ENCODE peak calls at places on chromosomes 16 and 17, in ten cellular contexts. J is mammary epithelial cell; G is neural progenitor cell; V is uterus; D is neural crest cell; A is AG04449; S is AG09309; K is progenitor cell of endocrine pancreas; H is colonic mucosa; O is activated CD8-positive, alpha-beta T cell treated with anti-CD3 and anti-CD28 coated beads for 36 hours. E is an unnamed sample.

GRCh38 chr16:69711115-69711740 is 15.1 kb downstream of the NQO1 start:
- DNase-seq in D (no peak), S (peak), G (no peak), J (peak), A (no peak), O (peak), H (peak), V (peak), K (no peak), E (no peak)

GRCh38 chr16:9258423-9259051 is 167.1 kb downstream of the HAPSTR1 start:
- DNase-seq in H (peak), S (no peak), V (no peak), K (peak), J (peak), D (peak), O (peak), A (no peak), G (peak), E (no peak)

GRCh38 chr17:8877984-8878383 is 10.5 kb upstream of the PIK3R6 start:
- DNase-seq in H (no peak), J (no peak), K (no peak), D (no peak), V (no peak), O (no peak), G (no peak), S (no peak), A (no peak), E (no peak)

GRCh38 chr17:4162775-4163498 is 19.9 kb downstream of the CYB5D2 start:
- DNase-seq in S (no peak), O (no peak), G (no peak), J (no peak), K (no peak), H (no peak), A (no peak), D (no peak), V (no peak), E (no peak)

GRCh38 chr16:57679768-57680167 is 11.7 kb downstream of the ADGRG3 start:
- DNase-seq in S (no peak), A (no peak), D (no peak), H (no peak), G (no peak), V (no peak), J (no peak), O (no peak), K (no peak), E (no peak)

GRCh38 chr17:71392715-71393567 is 727.9 kb upstream of the SOX9 start:
- DNase-seq in O (no peak), S (no peak), V (no peak), H (no peak), D (no peak), J (peak), A (peak), G (no peak), K (no peak), E (no peak)

GRCh38 chr16:85296859-85297698 is 184.8 kb upstream of the CIBAR2 start:
- DNase-seq in A (no peak), J (no peak), K (peak), O (peak), G (peak), V (no peak), D (peak), S (no peak), H (peak), E (no peak)

GRCh38 chr17:30334421-30334820 is 564 bp upstream of the TMIGD1 start:
- DNase-seq in A (no peak), J (no peak), G (no peak), O (no peak), H (no peak), V (no peak), D (no peak), S (no peak), K (no peak), E (no peak)

GRCh38 chr17:58181796-58182195 is 10.7 kb upstream of the EPX start:
- DNase-seq in O (no peak), V (no peak), H (no peak), G (no peak), A (no peak), J (no peak), K (no peak), D (no peak), S (no peak), E (no peak)

GRCh38 chr17:31593806-31594205 is 202.3 kb downstream of the RAB11FIP4 start:
- DNase-seq in H (no peak), D (no peak), V (no peak), G (no peak), J (peak), A (peak), O (no peak), K (no peak), S (no peak), E (no peak)

GRCh38 chr16:23254338-23254737 is 47.8 kb upstream of the SCNN1B start:
- DNase-seq in S (peak), G (peak), H (no peak), D (no peak), A (peak), V (no peak), K (no peak), O (peak), J (peak), E (no peak)

GRCh38 chr17:40322417-40323315 is 13.7 kb downstream of the RARA start:
- DNase-seq in S (no peak), K (no peak), A (no peak), O (peak), D (no peak), H (peak), V (peak), J (peak), G (no peak), E (peak)

GRCh38 chr16:52066951-52067350 is 480.0 kb downstream of the TOX3 start:
- DNase-seq in H (no peak), K (no peak), O (no peak), S (no peak), V (no peak), A (no peak), G (no peak), D (no peak), J (no peak), E (no peak)

GRCh38 chr16:57394444-57394843 is 10.1 kb upstream of the CCL17 start:
- DNase-seq in H (peak), O (no peak), D (no peak), V (no peak), J (peak), A (no peak), G (no peak), S (no peak), K (no peak), E (no peak)

GRCh38 chr17:41103896-41104295 is 1.3 kb upstream of the KRTAP4-9 start:
- DNase-seq in G (no peak), O (no peak), H (no peak), K (no peak), V (no peak), A (no peak), D (no peak), J (no peak), S (no peak), E (no peak)

GRCh38 chr16:66996324-66996982 is 8.1 kb downstream of the CES4A start:
- DNase-seq in D (no peak), S (peak), K (no peak), A (peak), H (no peak), O (no peak), V (peak), G (no peak), J (peak), E (no peak)

GRCh38 chr17:77857306-77857555 is 101.3 kb upstream of the TNRC6C start:
- DNase-seq in O (no peak), J (no peak), A (no peak), S (no peak), D (no peak), H (no peak), G (no peak), K (no peak), V (no peak), E (no peak)

GRCh38 chr17:34706029-34706428 is 126.6 kb downstream of the TMEM132E start:
- DNase-seq in D (peak), O (peak), A (no peak), J (no peak), S (no peak), V (no peak), H (no peak), K (peak), G (peak), E (no peak)

GRCh38 chr17:59369026-59369724 is 37.7 kb downstream of the YPEL2 start:
- DNase-seq in G (no peak), D (no peak), A (no peak), S (no peak), K (no peak), H (no peak), V (no peak), J (no peak), O (no peak), E (no peak)
- TF ChIP-seq CTCF in G (no peak), D (no peak), A (no peak), S (no peak), K (no peak), H (no peak), V (no peak), J (no peak), O (no peak), E (no peak)

GRCh38 chr17:80246266-80246681 is 14.4 kb upstream of the RNF213 start:
- DNase-seq in K (no peak), S (no peak), A (no peak), D (no peak), J (no peak), H (no peak), V (no peak), G (no peak), O (no peak), E (no peak)
- TF ChIP-seq CTCF in K (no peak), S (no peak), A (no peak), D (no peak), J (no peak), H (no peak), V (no peak), G (no peak), O (no peak), E (no peak)

DNA sequence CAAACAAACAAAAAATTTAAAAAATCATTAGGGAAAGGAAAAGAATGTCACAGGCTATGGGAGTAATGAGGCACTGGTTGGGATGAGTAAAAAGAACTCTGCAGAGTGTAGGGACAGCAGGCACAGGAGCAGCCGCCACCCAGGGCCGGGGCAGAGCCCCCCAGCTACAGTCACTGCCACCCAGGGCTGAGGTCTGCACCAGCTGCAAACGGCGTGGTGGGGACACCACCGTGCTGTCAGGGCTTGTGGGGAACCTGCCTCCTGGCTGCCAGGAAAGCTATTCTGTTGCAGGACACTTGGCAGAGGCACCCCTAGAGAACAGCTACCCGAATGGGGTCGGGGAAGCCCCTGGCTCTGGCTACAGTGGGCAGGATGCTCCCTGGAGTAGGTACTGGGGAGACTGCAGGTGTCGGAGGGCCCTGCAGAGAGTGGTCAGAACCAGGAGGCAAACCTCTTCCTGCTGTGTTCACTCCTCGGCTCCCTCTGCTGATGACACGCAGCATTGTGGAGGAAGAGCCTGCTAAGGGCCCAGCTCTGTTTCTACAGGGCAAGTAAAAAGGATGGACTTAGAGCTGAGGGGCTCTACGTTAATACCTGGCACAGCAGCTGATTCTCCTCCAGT is 32.3 kb upstream of the CAPN15 start:
- DNase-seq in S (no peak), O (peak), D (no peak), K (no peak), G (peak), V (no peak), J (peak), H (no peak), A (no peak), E (peak)
- TF ChIP-seq CTCF in S (peak), O (no peak), D (peak), K (peak), G (peak), V (no peak), J (peak), H (peak), A (peak), E (peak)

GRCh38 chr17:49901460-49902331 is 53.8 kb upstream of the TAC4 start:
- DNase-seq in D (no peak), G (peak), K (peak), V (no peak), H (no peak), S (no peak), A (no peak), O (no peak), J (no peak), E (no peak)

GRCh38 chr17:49899588-49899987 is 51.7 kb upstream of the TAC4 start:
- DNase-seq in D (no peak), V (no peak), A (no peak), H (no peak), G (no peak), J (no peak), K (no peak), S (no peak), O (no peak), E (no peak)

GRCh38 chr17:49896222-49896621 is 48.4 kb upstream of the TAC4 start:
- DNase-seq in O (no peak), G (no peak), H (no peak), J (no peak), K (no peak), A (no peak), V (no peak), S (no peak), D (no peak), E (no peak)

GRCh38 chr17:49896860-49897259 is 49.0 kb upstream of the TAC4 start:
- DNase-seq in H (no peak), G (no peak), K (no peak), V (no peak), D (no peak), A (no peak), O (no peak), S (no peak), J (no peak), E (no peak)

GRCh38 chr17:49898547-49899490 is 51.0 kb upstream of the TAC4 start:
- DNase-seq in G (peak), D (no peak), K (no peak), V (no peak), A (no peak), H (no peak), S (no peak), O (peak), J (no peak), E (no peak)
- TF ChIP-seq CTCF in G (peak), D (no peak), K (peak), V (no peak), A (no peak), H (no peak), S (peak), O (no peak), J (peak), E (no peak)

GRCh38 chr16:19094542-19095365 is 19.0 kb upstream of the ITPRIPL2 start:
- DNase-seq in O (peak), J (no peak), V (no peak), D (no peak), S (no peak), G (no peak), K (no peak), H (peak), A (no peak), E (no peak)
- TF ChIP-seq CTCF in O (no peak), J (peak), V (no peak), D (no peak), S (no peak), G (no peak), K (no peak), H (no peak), A (no peak), E (no peak)

GRCh38 chr16:54812229-54812628 is 118.4 kb upstream of the IRX5 start:
- DNase-seq in G (no peak), V (no peak), O (no peak), J (no peak), K (no peak), S (peak), A (no peak), D (no peak), H (no peak), E (no peak)
- TF ChIP-seq CTCF in G (peak), V (no peak), O (no peak), J (peak), K (no peak), S (peak), A (peak), D (no peak), H (no peak), E (no peak)

DNA sequence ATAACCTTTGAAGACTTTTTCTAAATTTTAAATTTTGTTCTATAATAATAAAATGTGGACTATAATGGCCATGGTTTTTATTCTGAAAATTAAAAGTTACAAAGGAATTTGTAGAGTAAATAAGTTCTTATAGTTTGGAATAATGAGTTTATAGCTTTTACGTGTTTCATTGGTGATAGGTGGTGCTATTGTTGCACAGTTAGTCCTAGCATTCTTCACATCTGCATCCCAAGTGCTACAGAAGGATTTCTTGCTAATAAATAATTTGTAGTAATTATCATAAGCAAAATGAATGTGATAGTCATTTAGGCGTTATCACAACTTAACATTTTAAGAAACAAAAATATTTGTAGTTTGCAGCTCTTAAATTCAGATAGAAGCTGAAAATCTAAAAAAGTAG is 67.9 kb downstream of the BCAS3 start:
- DNase-seq in S (no peak), J (no peak), D (no peak), V (no peak), K (no peak), G (no peak), A (no peak), H (no peak), O (no peak), E (no peak)
- TF ChIP-seq CTCF in S (no peak), J (peak), D (no peak), V (no peak), K (no peak), G (peak), A (no peak), H (no peak), O (no peak), E (no peak)

GRCh38 chr16:87188104-87188503 is 129.1 kb downstream of the C16orf95 start:
- DNase-seq in G (no peak), H (no peak), S (no peak), K (no peak), V (no peak), J (no peak), D (no peak), O (no peak), A (no peak), E (no peak)

GRCh38 chr16:87192418-87193073 is 124.6 kb downstream of the C16orf95 start:
- DNase-seq in V (no peak), G (no peak), J (no peak), O (no peak), S (no peak), A (no peak), H (no peak), K (no peak), D (no peak), E (no peak)

GRCh38 chr16:87186876-87187533 is 130.2 kb downstream of the C16orf95 start:
- DNase-seq in D (no peak), O (no peak), G (no peak), K (no peak), H (no peak), S (no peak), A (no peak), J (no peak), V (no peak), E (no peak)

GRCh38 chr16:87189426-87189825 is 127.8 kb downstream of the C16orf95 start:
- DNase-seq in J (no peak), A (no peak), O (no peak), K (no peak), V (no peak), S (no peak), H (no peak), G (no peak), D (no peak), E (no peak)

GRCh38 chr16:87190288-87191240 is 126.6 kb downstream of the C16orf95 start:
- DNase-seq in D (no peak), K (no peak), O (no peak), S (no peak), J (no peak), G (no peak), A (no peak), V (no peak), H (no peak), E (no peak)
- TF ChIP-seq CTCF in D (peak), K (peak), O (no peak), S (no peak), J (peak), G (peak), A (no peak), V (no peak), H (no peak), E (no peak)

DNA sequence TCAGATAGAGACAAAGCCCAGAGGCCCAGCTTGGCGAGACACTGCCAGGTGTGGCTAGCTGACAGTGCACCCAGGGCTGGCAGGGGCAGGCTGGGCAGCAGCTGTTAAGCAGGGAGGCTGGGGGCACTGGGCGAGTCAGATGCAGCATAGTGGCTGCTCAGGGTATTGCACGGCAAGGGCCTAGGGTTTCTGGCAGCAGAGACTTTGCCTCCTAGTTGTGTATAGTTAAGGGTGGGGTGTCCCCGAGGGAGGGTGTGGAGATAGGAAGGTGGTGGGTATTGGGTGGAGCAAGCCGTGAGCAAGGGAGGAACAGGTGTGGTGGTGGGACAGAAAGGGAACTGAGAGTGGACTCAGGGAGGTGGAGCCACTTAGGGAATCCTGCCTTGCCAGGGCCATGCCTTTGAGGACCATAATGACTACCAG is 66.0 kb downstream of the SMPD3 start:
- DNase-seq in S (no peak), H (peak), G (no peak), J (no peak), O (peak), D (no peak), A (no peak), K (no peak), V (no peak), E (no peak)
- TF ChIP-seq CTCF in S (peak), H (peak), G (peak), J (no peak), O (peak), D (peak), A (no peak), K (peak), V (no peak), E (peak)

E was measured in HL-60.